ENCODE peak calls at places on chromosomes 4 and X, in six cellular contexts. One of them, this sample, is unnamed.

GRCh38 chr4:89298788-89299152 is 8.8 kb downstream of the GPRIN3 start:
- DNase-seq in cardiac muscle cell: peak; percentile 48
- DNase-seq in neural progenitor cell: no peak
- DNase-seq in GM23248: peak; percentile 66
- DNase-seq in mucosa of descending colon: no peak
- DNase-seq in RWPE2: no peak
- DNase-seq in this sample: no peak

GRCh38 chrX:153969904-153970397 is 1.7 kb downstream of the HCFC1 start:
- DNase-seq in cardiac muscle cell: no peak
- DNase-seq in neural progenitor cell: no peak
- DNase-seq in GM23248: peak; percentile 52
- DNase-seq in mucosa of descending colon: no peak
- DNase-seq in RWPE2: no peak
- DNase-seq in this sample: peak; percentile 71

GRCh38 chrX:13470680-13470967 is 98.8 kb upstream of the EGFL6 start:
- DNase-seq in cardiac muscle cell: no peak
- DNase-seq in neural progenitor cell: peak; percentile 46
- DNase-seq in GM23248: no peak
- DNase-seq in mucosa of descending colon: no peak
- DNase-seq in RWPE2: no peak
- DNase-seq in this sample: no peak

GRCh38 chr4:126748736-126749135 is 884.0 kb upstream of the INTU start:
- DNase-seq in cardiac muscle cell: no peak
- DNase-seq in neural progenitor cell: no peak
- DNase-seq in GM23248: peak; percentile 24
- DNase-seq in mucosa of descending colon: no peak
- DNase-seq in RWPE2: no peak
- DNase-seq in this sample: no peak

GRCh38 chrX:18098704-18099103 is 122.0 kb downstream of the BEND2 start:
- DNase-seq in cardiac muscle cell: no peak
- DNase-seq in neural progenitor cell: peak; percentile 38
- DNase-seq in GM23248: no peak
- DNase-seq in mucosa of descending colon: no peak
- DNase-seq in RWPE2: no peak
- DNase-seq in this sample: peak; percentile 49

GRCh38 chr4:153564630-153565525 is 98.7 kb downstream of the TMEM131L start:
- DNase-seq in cardiac muscle cell: no peak
- DNase-seq in neural progenitor cell: peak; percentile 79
- DNase-seq in GM23248: peak; percentile 58
- DNase-seq in mucosa of descending colon: no peak
- DNase-seq in RWPE2: no peak
- DNase-seq in this sample: no peak

GRCh38 chr4:80173387-80173786 is 23.9 kb upstream of the PRDM8 start:
- DNase-seq in cardiac muscle cell: peak; percentile 61
- DNase-seq in neural progenitor cell: peak; percentile 32
- DNase-seq in GM23248: peak; percentile 96
- DNase-seq in mucosa of descending colon: no peak
- DNase-seq in RWPE2: no peak
- DNase-seq in this sample: no peak

GRCh38 chr4:188282620-188283232 is 143.5 kb downstream of the TRIML1 start:
- DNase-seq in cardiac muscle cell: no peak
- DNase-seq in neural progenitor cell: peak; percentile 24
- DNase-seq in GM23248: no peak
- DNase-seq in mucosa of descending colon: peak; percentile 35
- DNase-seq in RWPE2: no peak
- DNase-seq in this sample: peak; percentile 78

GRCh38 chr4:169484485-169484884 is 127.9 kb downstream of the NEK1 start:
- DNase-seq in cardiac muscle cell: peak; percentile 7
- DNase-seq in neural progenitor cell: no peak
- DNase-seq in GM23248: peak; percentile 20
- DNase-seq in mucosa of descending colon: no peak
- DNase-seq in RWPE2: no peak
- DNase-seq in this sample: no peak

GRCh38 chr4:185167205-185167604 is 24.1 kb downstream of the SLC25A4 start:
- DNase-seq in cardiac muscle cell: peak; percentile 37
- DNase-seq in neural progenitor cell: no peak
- DNase-seq in GM23248: no peak
- DNase-seq in mucosa of descending colon: no peak
- DNase-seq in RWPE2: no peak
- DNase-seq in this sample: no peak

GRCh38 chr4:7759635-7760034 is 180.0 kb downstream of the AFAP1 start:
- DNase-seq in cardiac muscle cell: no peak
- DNase-seq in neural progenitor cell: no peak
- DNase-seq in GM23248: no peak
- DNase-seq in mucosa of descending colon: no peak
- DNase-seq in RWPE2: no peak
- DNase-seq in this sample: no peak

GRCh38 chrX:19991350-19991718 is 473 bp upstream of the BCLAF3 start:
- DNase-seq in cardiac muscle cell: no peak
- DNase-seq in neural progenitor cell: no peak
- DNase-seq in GM23248: no peak
- DNase-seq in mucosa of descending colon: no peak
- DNase-seq in RWPE2: no peak
- DNase-seq in this sample: no peak

GRCh38 chr4:91220315-91220714 is 1083.5 kb upstream of the GRID2 start:
- DNase-seq in cardiac muscle cell: no peak
- DNase-seq in neural progenitor cell: no peak
- DNase-seq in GM23248: no peak
- DNase-seq in mucosa of descending colon: no peak
- DNase-seq in RWPE2: no peak
- DNase-seq in this sample: no peak

GRCh38 chr4:160717848-160718247 is 1446.0 kb downstream of the FSTL5 start:
- DNase-seq in cardiac muscle cell: no peak
- DNase-seq in neural progenitor cell: no peak
- DNase-seq in GM23248: no peak
- DNase-seq in mucosa of descending colon: no peak
- DNase-seq in RWPE2: no peak
- DNase-seq in this sample: no peak

GRCh38 chr4:5203309-5203708 is 152.0 kb downstream of the STK32B start:
- DNase-seq in cardiac muscle cell: no peak
- DNase-seq in neural progenitor cell: no peak
- DNase-seq in GM23248: peak; percentile 7
- DNase-seq in mucosa of descending colon: no peak
- DNase-seq in RWPE2: no peak
- DNase-seq in this sample: no peak

GRCh38 chr4:100348472-100348871 is 158.2 kb upstream of the DDIT4L start:
- DNase-seq in cardiac muscle cell: peak; percentile 71
- DNase-seq in neural progenitor cell: no peak
- DNase-seq in GM23248: peak; percentile 70
- DNase-seq in mucosa of descending colon: no peak
- DNase-seq in RWPE2: peak; percentile 89
- DNase-seq in this sample: no peak

GRCh38 chr4:52643846-52644245 is 15.3 kb downstream of the USP46 start:
- DNase-seq in cardiac muscle cell: peak; percentile 76
- DNase-seq in neural progenitor cell: no peak
- DNase-seq in GM23248: peak; percentile 77
- DNase-seq in mucosa of descending colon: no peak
- DNase-seq in RWPE2: no peak
- DNase-seq in this sample: no peak

GRCh38 chr4:141913928-141914327 is 277.5 kb downstream of the IL15 start:
- DNase-seq in cardiac muscle cell: peak; percentile 23
- DNase-seq in neural progenitor cell: no peak
- DNase-seq in GM23248: peak; percentile 57
- DNase-seq in mucosa of descending colon: no peak
- DNase-seq in RWPE2: no peak
- DNase-seq in this sample: no peak

GRCh38 chr4:26648260-26648659 is 64.4 kb downstream of the TBC1D19 start:
- DNase-seq in cardiac muscle cell: no peak
- DNase-seq in neural progenitor cell: no peak
- DNase-seq in GM23248: no peak
- DNase-seq in mucosa of descending colon: no peak
- DNase-seq in RWPE2: no peak
- DNase-seq in this sample: peak; percentile 20

GRCh38 chr4:132333723-132334045 is 815.4 kb upstream of the PCDH10 start:
- DNase-seq in cardiac muscle cell: peak; percentile 56
- DNase-seq in neural progenitor cell: no peak
- DNase-seq in GM23248: no peak
- DNase-seq in mucosa of descending colon: no peak
- DNase-seq in RWPE2: no peak
- DNase-seq in this sample: no peak

GRCh38 chr4:8330821-8331566 is 61.4 kb downstream of the HTRA3 start:
- DNase-seq in cardiac muscle cell: peak; percentile 63
- DNase-seq in neural progenitor cell: no peak
- DNase-seq in GM23248: peak; percentile 48
- DNase-seq in mucosa of descending colon: peak; percentile 33
- DNase-seq in RWPE2: peak; percentile 34
- DNase-seq in this sample: no peak

GRCh38 chr4:40227284-40227683 is 30.5 kb downstream of the RHOH start:
- DNase-seq in cardiac muscle cell: no peak
- DNase-seq in neural progenitor cell: no peak
- DNase-seq in GM23248: no peak
- DNase-seq in mucosa of descending colon: no peak
- DNase-seq in RWPE2: no peak
- DNase-seq in this sample: no peak

GRCh38 chrX:55057691-55058249 is 17.1 kb upstream of the PAGE2B start:
- DNase-seq in cardiac muscle cell: peak; percentile 54
- DNase-seq in neural progenitor cell: peak; percentile 26
- DNase-seq in GM23248: peak; percentile 48
- DNase-seq in mucosa of descending colon: no peak
- DNase-seq in RWPE2: no peak
- DNase-seq in this sample: peak; percentile 16

GRCh38 chrX:154458116-154458953 is at the start of gene PLXNA3:
- DNase-seq in cardiac muscle cell: peak; percentile 50
- DNase-seq in neural progenitor cell: peak; percentile 74
- DNase-seq in GM23248: peak; percentile 66
- DNase-seq in mucosa of descending colon: peak; percentile 77
- DNase-seq in RWPE2: no peak
- DNase-seq in this sample: peak; percentile 94

GRCh38 chrX:30141966-30142365 is 73.4 kb upstream of the MAGEB2 start:
- DNase-seq in cardiac muscle cell: peak; percentile 65
- DNase-seq in neural progenitor cell: peak; percentile 71
- DNase-seq in GM23248: peak; percentile 52
- DNase-seq in mucosa of descending colon: no peak
- DNase-seq in RWPE2: no peak
- DNase-seq in this sample: peak; percentile 46

DNA sequence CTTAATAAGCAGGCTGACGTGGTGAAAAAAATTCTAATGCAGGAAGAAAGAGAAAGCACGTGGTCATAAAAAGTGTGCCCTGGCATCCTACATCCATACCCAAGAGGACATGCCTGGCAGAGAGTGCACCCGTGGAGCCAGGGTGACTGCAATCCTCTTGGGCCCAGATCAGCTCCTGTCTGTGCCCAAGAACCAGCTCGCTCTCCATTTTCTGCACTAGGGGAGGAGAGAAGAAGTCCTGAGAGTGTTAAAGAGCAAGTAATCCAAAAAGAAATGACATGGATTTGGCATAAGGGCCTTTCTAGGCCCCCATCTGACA is 483.1 kb downstream of the BCOR start:
- DNase-seq in cardiac muscle cell: no peak
- DNase-seq in neural progenitor cell: no peak
- DNase-seq in GM23248: no peak
- DNase-seq in mucosa of descending colon: no peak
- DNase-seq in RWPE2: no peak
- DNase-seq in this sample: peak; percentile 39
- H3K4me3 ChIP-seq in cardiac muscle cell: no peak overlapping the region
- H3K4me3 ChIP-seq in neural progenitor cell: peak overlapping the region; percentile 45
- H3K4me3 ChIP-seq in GM23248: no peak overlapping the region
- H3K4me3 ChIP-seq in mucosa of descending colon: no peak overlapping the region
- H3K4me3 ChIP-seq in RWPE2: no peak overlapping the region
- H3K4me3 ChIP-seq in this sample: no peak overlapping the region

GRCh38 chr4:30821891-30822612 is 101.9 kb downstream of the PCDH7 start:
- DNase-seq in cardiac muscle cell: no peak
- DNase-seq in neural progenitor cell: no peak
- DNase-seq in GM23248: peak; percentile 17
- DNase-seq in mucosa of descending colon: no peak
- DNase-seq in RWPE2: no peak
- DNase-seq in this sample: no peak
- H3K4me3 ChIP-seq in cardiac muscle cell: no peak overlapping the region
- H3K4me3 ChIP-seq in neural progenitor cell: no peak overlapping the region
- H3K4me3 ChIP-seq in GM23248: no peak overlapping the region
- H3K4me3 ChIP-seq in mucosa of descending colon: no peak overlapping the region
- H3K4me3 ChIP-seq in RWPE2: no peak overlapping the region
- H3K4me3 ChIP-seq in this sample: no peak overlapping the region

DNA sequence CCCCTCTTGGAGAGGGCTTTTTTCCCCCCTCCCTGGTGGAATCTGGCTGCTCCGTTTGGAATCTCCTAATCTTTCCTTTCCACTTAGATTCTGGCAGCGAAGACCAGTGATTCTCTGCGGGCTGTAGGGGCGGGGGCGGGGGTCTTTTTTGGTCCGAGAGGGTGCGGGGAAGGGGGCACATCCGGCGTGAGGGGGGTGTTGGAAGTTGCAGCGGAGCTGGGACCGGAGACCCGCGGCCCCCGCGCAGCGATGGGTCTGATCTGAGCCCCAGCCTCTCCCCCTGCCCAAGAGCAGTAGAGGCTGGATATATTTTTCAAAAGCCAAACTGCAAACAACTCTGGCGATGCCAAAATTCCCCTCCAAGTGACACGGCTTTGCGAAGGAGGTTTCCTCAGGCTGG is 307 bp downstream of the GRID2 start:
- DNase-seq in cardiac muscle cell: no peak
- DNase-seq in neural progenitor cell: peak; percentile 30
- DNase-seq in GM23248: no peak
- DNase-seq in mucosa of descending colon: no peak
- DNase-seq in RWPE2: no peak
- DNase-seq in this sample: no peak
- H3K4me3 ChIP-seq in cardiac muscle cell: peak overlapping the region; percentile 47
- H3K4me3 ChIP-seq in neural progenitor cell: peak overlapping the region; percentile 61
- H3K4me3 ChIP-seq in GM23248: no peak overlapping the region
- H3K4me3 ChIP-seq in mucosa of descending colon: no peak overlapping the region
- H3K4me3 ChIP-seq in RWPE2: peak overlapping the region; percentile 4
- H3K4me3 ChIP-seq in this sample: peak overlapping the region; percentile 81

GRCh38 chr4:77158487-77158861 is 1.5 kb downstream of the CCNG2 start:
- DNase-seq in cardiac muscle cell: no peak
- DNase-seq in neural progenitor cell: no peak
- DNase-seq in GM23248: peak; percentile 69
- DNase-seq in mucosa of descending colon: no peak
- DNase-seq in RWPE2: no peak
- DNase-seq in this sample: no peak

GRCh38 chr4:77167866-77168265 is 10.9 kb downstream of the CCNG2 start:
- DNase-seq in cardiac muscle cell: no peak
- DNase-seq in neural progenitor cell: no peak
- DNase-seq in GM23248: no peak
- DNase-seq in mucosa of descending colon: no peak
- DNase-seq in RWPE2: no peak
- DNase-seq in this sample: no peak

GRCh38 chr4:77159798-77160197 is 2.8 kb downstream of the CCNG2 start:
- DNase-seq in cardiac muscle cell: no peak
- DNase-seq in neural progenitor cell: no peak
- DNase-seq in GM23248: no peak
- DNase-seq in mucosa of descending colon: no peak
- DNase-seq in RWPE2: no peak
- DNase-seq in this sample: no peak

GRCh38 chr4:77167173-77167572 is 10.2 kb downstream of the CCNG2 start:
- DNase-seq in cardiac muscle cell: no peak
- DNase-seq in neural progenitor cell: no peak
- DNase-seq in GM23248: no peak
- DNase-seq in mucosa of descending colon: no peak
- DNase-seq in RWPE2: no peak
- DNase-seq in this sample: no peak

DNA sequence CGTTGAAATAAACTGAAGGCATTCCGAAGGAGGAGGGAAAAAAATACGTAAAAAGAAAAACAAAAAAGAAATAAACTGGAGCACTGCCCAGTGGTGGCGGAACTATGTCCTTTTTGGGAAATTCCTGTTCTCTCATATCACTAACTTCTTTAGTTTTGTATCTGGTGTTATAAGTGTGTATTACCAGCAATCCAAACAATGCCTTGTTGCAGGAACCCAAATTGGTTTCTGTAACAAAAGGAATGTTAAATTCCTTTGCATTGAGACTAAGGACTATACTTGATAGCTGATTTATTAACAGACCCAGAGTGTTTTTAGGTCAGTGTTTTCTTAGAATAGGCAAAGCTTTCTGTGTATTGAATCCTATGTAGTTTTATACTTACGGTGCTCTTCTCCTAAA is 6.6 kb downstream of the CCNG2 start:
- DNase-seq in cardiac muscle cell: no peak
- DNase-seq in neural progenitor cell: no peak
- DNase-seq in GM23248: no peak
- DNase-seq in mucosa of descending colon: no peak
- DNase-seq in RWPE2: no peak
- DNase-seq in this sample: no peak
- H3K4me3 ChIP-seq in cardiac muscle cell: no peak overlapping the region
- H3K4me3 ChIP-seq in neural progenitor cell: peak overlapping the region; percentile 80
- H3K4me3 ChIP-seq in GM23248: no peak overlapping the region
- H3K4me3 ChIP-seq in mucosa of descending colon: no peak overlapping the region
- H3K4me3 ChIP-seq in RWPE2: no peak overlapping the region
- H3K4me3 ChIP-seq in this sample: no peak overlapping the region

This sample was measured in H7.